ENCODE peak calls at places on chromosome 16, in five cellular contexts. A, T, O, G and M are unnamed samples.

GRCh38 chr16:75266738-75267630 is 15.6 kb upstream of the BCAR1 start:
- DNase-seq in O (no peak), T (no peak), A (no peak), G (no peak), M (no peak)

GRCh38 chr16:76906552-76906951 is 284.4 kb upstream of the MON1B start:
- DNase-seq in G (no peak), T (no peak), A (no peak), O (no peak), M (no peak)

GRCh38 chr16:75555213-75555706 is 792 bp downstream of the TMEM231 start:
- DNase-seq in G (peak), O (no peak), T (peak), A (peak), M (peak)

GRCh38 chr16:79601092-79601977 is 798 bp upstream of the MAF start:
- DNase-seq in A (no peak), O (no peak), T (peak), G (no peak), M (no peak)

GRCh38 chr16:24853830-24854229 is 8.1 kb downstream of the SLC5A11 start:
- DNase-seq in A (no peak), G (no peak), O (no peak), T (no peak), M (no peak)

GRCh38 chr16:87129771-87130170 is 187.4 kb downstream of the C16orf95 start:
- DNase-seq in T (no peak), G (no peak), A (peak), O (no peak), M (no peak)

GRCh38 chr16:63461248-63461841 is 1425.1 kb upstream of the CDH8 start:
- DNase-seq in T (peak), A (no peak), G (no peak), O (no peak), M (no peak)

GRCh38 chr16:72829846-72830620 is 217.9 kb downstream of the ZFHX3 start:
- DNase-seq in T (no peak), O (no peak), A (no peak), G (no peak), M (no peak)

GRCh38 chr16:79067600-79067999 is 532.9 kb downstream of the MAF start:
- DNase-seq in O (no peak), T (no peak), A (no peak), G (no peak), M (no peak)

GRCh38 chr16:1527836-1528811 is 5.3 kb upstream of the TMEM204 start:
- DNase-seq in T (peak), G (no peak), O (no peak), A (no peak), M (peak)

DNA sequence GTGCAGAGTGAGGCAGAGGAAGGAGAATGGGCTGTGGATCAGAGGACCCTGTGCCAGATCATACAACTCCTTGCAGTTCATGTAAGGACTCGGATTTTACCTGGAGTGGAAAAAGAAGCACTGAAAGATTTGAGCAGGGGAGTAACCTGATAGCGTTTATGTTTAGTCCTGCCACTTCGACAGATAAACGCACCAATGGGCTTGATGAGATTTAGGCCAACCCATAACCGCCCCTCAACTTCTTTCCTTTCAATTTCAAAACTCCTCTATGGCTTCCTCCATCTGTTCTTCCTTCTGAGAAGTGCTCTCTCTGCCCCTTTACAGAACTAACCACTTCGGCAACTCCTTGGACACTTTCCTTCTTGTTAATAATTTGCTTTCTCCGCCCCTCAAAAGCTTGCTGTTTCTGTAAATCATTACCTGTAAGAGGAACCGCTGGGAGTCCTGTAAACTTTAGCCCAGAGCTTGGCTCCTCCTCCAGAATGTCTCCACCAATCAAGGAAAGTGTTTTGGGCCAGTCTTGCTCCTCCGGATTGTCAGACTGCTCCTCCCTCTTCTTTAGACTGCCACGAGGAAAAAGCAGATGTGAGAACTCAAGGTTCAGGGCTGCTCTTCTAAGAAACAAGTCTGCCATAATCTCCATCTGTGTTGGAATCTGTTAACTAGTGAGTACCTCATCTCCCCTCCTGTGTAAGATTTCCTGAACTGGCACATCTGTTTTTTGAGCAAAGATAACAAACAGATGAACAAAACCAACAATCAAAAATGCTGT is at the start of gene ACSM3:
- DNase-seq in G (peak), T (peak), A (peak), O (peak), M (peak)
- TF ChIP-seq SP1 in G (peak), T (no peak), A (peak), O (no peak), M (peak)

DNA sequence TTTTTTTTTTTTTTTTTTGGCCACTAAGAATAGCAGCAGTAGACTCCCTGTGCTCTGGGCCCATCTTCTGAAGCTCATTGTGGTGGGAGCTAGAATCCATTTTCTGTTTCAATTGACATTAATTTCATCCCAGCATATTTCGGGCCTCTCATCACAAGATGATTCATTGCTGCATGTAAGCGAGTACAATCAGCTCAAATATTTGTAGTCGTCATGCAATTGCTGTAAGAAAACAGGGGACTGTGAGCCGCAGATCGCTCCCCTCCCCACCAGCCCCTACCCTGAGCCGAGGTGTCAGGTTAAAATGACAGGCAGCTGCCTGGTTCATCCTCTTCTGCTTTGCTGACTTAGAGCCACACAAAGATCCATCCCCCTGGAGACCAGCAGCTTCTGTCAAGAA is 358.8 kb upstream of the CDH5 start:
- DNase-seq in G (no peak), T (no peak), O (no peak), A (no peak), M (no peak)
- TF ChIP-seq RAD21 in G (no peak), T (no peak), O (no peak), A (no peak), M (no peak)

DNA sequence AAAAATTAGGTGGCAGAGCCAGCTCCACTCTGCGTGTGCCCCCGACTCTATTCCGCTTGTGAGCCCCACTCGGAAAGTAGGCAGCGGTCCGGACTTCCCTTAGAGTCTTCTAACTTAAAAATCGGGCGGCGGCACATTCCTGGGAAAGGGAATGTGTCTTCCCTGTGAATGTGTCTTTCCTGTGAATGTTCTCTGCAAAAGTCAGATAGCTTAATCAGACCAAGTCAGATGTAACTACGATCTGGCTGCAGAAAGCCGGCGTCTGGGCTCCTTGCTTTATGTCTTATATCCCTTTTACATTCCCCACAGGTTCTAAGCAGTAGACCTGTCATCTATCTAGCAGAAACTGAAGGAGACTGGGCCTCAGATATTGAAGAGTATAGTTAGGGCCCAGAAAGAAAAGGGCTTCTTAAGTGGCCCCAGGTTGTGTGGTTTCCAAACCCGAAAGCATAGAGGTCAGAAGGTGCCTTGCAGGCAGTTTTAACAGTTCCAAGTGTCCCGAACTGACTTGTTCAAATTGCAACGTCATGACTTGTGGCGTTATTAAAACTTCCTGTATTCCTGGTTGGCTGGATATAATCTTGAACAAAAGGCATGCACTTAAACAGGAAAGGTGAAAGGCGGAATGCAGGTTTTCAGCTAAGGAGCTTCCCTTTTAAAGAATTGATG is 601 bp downstream of the PHKB start:
- DNase-seq in G (no peak), O (no peak), T (peak), A (peak), M (peak)
- TF ChIP-seq SP1 in G (no peak), O (no peak), T (no peak), A (no peak), M (no peak)

DNA sequence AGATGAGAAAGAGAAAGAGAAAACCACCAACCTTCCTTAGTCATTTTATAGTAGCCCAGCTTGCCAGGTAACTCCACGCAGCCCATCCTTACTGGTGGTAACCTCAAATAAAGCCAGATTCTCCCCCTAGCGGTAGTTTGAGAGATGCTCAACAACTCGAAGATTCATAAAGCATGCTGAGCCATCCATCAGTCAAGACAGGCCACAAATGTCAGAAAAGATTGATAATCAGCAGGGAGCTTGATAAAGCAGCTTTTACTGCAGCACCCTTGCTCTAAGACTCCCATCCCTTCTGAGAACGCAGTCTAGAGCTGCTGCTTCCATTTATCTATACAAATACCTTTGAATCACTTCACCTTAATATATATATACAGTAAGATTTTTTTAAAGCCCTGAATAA is 451.5 kb upstream of the HSBP1 start:
- DNase-seq in G (no peak), O (no peak), T (peak), A (peak), M (peak)
- TF ChIP-seq RAD21 in G (peak), O (peak), T (no peak), A (peak), M (peak)

GRCh38 chr16:69909760-69910159 is 41.4 kb upstream of the CLEC18A start:
- DNase-seq in T (no peak), A (no peak), G (no peak), O (no peak), M (no peak)
- TF ChIP-seq SP1 in T (no peak), A (no peak), G (no peak), O (no peak), M (no peak)

DNA sequence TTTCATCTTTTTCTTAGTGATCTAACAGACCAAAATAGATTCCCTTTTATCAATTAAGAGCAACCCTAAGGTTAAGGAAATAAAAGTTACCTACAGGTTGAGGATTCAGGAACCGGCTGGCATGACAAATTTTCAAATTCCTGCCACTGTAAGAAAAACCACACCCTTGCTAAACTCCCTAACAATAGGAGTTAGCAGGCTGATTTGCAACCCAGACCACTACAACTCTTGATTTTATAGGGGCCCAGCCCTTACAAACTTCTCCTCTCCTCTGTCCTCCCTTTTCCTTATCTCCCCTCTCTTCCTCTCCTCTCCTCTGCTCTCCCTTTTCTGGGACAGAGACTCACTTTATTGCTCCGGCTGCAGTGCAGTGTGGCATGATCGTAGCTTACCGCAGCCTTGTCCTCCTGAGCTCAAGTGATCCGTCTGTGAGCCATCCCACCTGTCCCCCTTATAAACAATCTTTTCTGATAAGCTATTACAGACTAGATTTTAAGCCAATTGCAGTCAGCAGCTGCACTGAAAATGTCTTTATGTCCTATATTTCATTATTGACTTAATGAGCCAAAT is 418.9 kb downstream of the CDH8 start:
- DNase-seq in G (no peak), A (no peak), O (no peak), T (no peak), M (no peak)
- TF ChIP-seq RAD21 in G (no peak), A (no peak), O (no peak), T (no peak), M (no peak)

GRCh38 chr16:23256440-23256839 is 45.7 kb upstream of the SCNN1B start:
- DNase-seq in O (no peak), T (no peak), A (no peak), G (no peak), M (no peak)
- TF ChIP-seq SP1 in O (no peak), T (no peak), A (no peak), G (no peak), M (no peak)

GRCh38 chr16:12147681-12148479 is 171.3 kb downstream of the SNX29 start:
- DNase-seq in O (no peak), A (no peak), T (no peak), G (peak), M (no peak)
- TF ChIP-seq RAD21 in O (no peak), A (no peak), T (no peak), G (no peak), M (no peak)

GRCh38 chr16:50460538-50461399 is 87.4 kb upstream of the NKD1 start:
- DNase-seq in O (no peak), A (no peak), G (no peak), T (peak), M (no peak)
- TF ChIP-seq SP1 in O (no peak), A (no peak), G (no peak), T (no peak), M (no peak)